ENCODE peak calls at places on chromosomes 16 and 17, in four cellular contexts. U is esophagus muscularis mucosa, C is upper lobe of left lung, H is A549. O is an unnamed sample.

GRCh38 chr16:72202014-72202413 is 30.1 kb upstream of the PMFBP1 start:
- DNase-seq in U (no peak), C (no peak), H (no peak), O (no peak)

GRCh38 chr16:12252616-12253015 is 276.1 kb downstream of the SNX29 start:
- DNase-seq in U (no peak), C (peak), H (no peak), O (no peak)

GRCh38 chr16:53549970-53550406 is 47.0 kb upstream of the AKTIP start:
- DNase-seq in U (no peak), C (no peak), H (peak), O (peak)

GRCh38 chr17:15377200-15377599 is 35.8 kb upstream of the TEKT3 start:
- DNase-seq in U (no peak), C (no peak), H (no peak), O (no peak)

GRCh38 chr16:87602005-87602790 is at the start of gene JPH3:
- DNase-seq in U (no peak), C (no peak), H (no peak), O (no peak)

GRCh38 chr17:71428897-71429296 is 691.9 kb upstream of the SOX9 start:
- DNase-seq in U (no peak), C (no peak), H (no peak), O (no peak)

GRCh38 chr17:17155568-17155967 is 50.6 kb downstream of the PLD6 start:
- DNase-seq in U (no peak), C (no peak), H (no peak), O (no peak)

GRCh38 chr16:47459603-47460002 is 1.3 kb downstream of the ITFG1 start:
- DNase-seq in U (no peak), C (no peak), H (no peak), O (no peak)

GRCh38 chr17:15171433-15172047 is 93.6 kb downstream of the PMP22 start:
- DNase-seq in U (peak), C (peak), H (peak), O (peak)

GRCh38 chr17:77836557-77837041 is 121.9 kb upstream of the TNRC6C start:
- DNase-seq in U (no peak), C (no peak), H (no peak), O (no peak)

GRCh38 chr16:85612191-85612800 is 826 bp upstream of the GSE1 start:
- DNase-seq in U (no peak), C (peak), H (peak), O (peak)
- TF ChIP-seq POLR2A in U (no peak), C (no peak), H (peak), O (no peak)

DNA sequence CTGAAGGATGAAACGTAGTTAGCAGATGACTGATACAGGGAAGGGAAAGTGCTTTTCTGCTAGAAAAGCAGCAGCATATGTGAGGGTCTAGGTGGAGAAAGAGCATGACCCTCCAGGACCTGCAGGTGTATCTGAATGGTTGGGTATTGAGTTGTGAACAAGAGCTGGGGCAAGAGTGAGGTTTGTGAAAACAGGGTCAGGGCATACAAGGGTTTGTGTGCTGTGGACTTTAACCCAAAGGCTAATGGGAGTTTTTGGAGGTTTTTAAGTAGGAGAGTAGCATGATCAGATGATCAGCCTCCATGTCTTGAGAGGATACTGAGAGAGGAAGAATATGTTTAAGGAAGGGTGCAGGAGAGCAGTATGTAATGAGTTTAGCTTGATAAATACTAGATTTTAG is 6.1 kb upstream of the CMTM1 start:
- DNase-seq in U (no peak), C (no peak), H (no peak), O (no peak)
- H3K4me3 ChIP-seq in U (no peak), C (no peak), H (no peak), O (no peak)

DNA sequence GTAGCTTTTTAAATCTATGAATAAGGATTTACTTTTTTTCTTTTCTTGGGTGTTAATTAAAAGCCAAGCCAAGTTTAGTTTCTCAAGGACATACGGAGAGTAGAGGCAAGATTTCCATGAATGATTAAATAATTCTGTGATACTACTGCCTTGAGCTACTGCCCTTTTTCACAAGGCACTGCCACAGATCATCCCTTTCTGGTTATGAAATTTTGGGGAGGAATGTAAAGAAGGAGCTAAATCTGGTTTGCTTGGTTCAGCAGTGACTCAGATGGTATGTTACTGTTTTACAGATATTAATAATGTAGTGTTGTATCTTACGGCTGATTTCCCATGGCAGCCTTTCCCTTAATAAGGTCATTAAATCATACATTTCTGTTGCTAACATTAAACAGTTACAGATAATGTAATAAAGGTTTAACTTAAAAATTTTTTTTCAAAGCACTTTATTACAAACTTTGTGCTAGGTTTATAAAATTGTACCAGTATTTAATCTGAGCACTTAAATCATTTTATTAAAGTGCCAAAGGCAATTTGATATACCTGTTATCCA is 2.6 kb downstream of the WSB1 start:
- DNase-seq in U (no peak), C (no peak), H (peak), O (no peak)
- TF ChIP-seq POLR2A in U (no peak), C (no peak), H (no peak), O (no peak)

DNA sequence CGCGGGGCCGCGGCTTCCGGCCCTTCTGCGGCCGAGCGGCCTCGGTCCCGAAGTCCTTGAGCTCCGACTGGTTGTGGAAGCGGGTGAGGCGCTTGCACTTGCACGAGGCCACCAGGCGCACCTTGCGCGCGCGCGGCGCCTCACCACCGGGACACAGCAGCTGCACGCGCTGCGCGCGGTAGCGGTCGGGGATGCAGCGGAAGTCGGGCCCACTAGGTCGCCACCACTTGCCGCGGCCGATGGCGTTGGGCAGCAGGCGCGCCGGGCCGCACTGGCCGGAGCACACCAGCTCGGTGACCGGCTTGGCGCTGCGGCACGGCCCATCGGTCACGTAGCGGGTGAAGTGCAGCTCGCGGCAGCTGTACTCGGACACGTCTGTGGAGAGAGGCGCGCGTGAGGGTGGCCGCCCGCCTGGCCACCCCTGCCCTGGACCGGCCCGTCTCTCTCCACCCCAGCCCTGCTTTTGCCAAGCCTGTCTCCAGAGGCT is 3.2 kb downstream of the SOST start:
- DNase-seq in U (no peak), C (peak), H (no peak), O (no peak)
- H3K4me3 ChIP-seq in U (peak), C (no peak), H (no peak), O (no peak)

GRCh38 chr16:30187971-30188561 is 4.7 kb downstream of the CORO1A start:
- DNase-seq in U (no peak), C (peak), H (no peak), O (no peak)
- TF ChIP-seq POLR2A in U (no peak), C (no peak), H (no peak), O (no peak)

DNA sequence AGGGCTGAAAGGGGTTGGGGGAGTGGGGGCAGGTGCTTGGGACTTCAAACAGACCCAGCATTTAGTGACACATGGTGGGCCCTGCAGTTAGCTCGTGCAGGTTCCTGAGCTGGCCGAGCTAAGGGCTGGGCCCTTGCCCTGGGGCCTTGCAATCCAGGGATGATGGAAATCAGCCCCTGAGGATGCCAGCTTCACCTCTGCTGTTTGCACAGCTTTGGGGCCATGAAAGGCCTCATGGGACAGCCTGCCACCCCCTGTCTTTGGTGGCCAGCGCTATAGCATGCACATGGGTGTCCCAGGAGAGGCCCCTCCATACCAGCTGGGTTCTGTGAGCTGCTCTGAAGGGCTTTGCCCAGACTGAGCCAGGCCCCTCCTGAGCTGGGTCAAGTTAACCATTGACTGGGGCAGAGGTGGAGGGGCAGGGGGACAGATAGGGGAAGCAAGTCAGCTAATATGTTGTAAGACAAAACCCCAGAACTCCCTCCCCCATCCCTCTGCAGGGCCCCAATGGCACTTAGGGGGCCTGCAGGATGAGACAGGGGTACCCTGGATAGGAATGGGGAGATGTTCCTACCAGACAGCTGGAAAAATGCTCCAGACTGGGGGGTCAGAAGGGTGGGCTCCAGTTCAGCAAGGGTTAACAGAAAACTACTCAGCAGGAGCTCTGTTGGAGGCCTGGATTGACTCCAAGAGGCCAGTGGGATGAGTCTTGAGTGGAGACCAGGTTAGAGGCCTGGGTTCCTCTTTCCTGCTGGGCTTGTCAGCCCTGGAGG is 679 bp downstream of the PRR15L start:
- DNase-seq in U (no peak), C (no peak), H (no peak), O (no peak)
- H3K4me3 ChIP-seq in U (no peak), C (no peak), H (peak), O (no peak)

DNA sequence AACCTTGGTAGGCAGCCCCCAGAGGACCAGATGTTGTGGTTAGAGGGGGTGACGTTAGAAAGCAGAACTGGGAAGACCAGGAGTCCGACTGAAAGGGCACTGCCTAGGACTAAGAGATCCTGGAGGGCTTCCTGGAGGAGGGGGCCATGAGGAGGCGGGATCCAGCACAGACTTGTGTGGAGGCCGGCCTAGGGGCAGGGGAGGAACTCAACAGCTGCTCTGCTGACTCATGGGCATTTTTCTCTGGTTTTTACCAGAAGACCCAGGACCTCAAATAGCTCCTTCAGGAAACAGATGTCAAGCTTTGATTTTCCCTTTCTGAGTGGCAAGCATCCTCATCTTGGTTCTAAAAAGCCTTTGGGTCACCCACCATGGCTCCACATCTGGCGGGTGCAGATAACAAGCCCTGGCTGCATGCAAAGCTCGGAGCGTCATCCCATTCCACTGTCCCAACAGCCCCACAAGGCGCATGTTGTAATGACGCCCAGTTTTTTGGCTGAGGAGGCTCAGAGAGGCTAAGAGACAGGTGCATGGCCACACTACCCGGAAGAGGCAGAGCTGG is 29.0 kb downstream of the IL21R start:
- DNase-seq in U (peak), C (no peak), H (no peak), O (no peak)
- TF ChIP-seq POLR2A in U (no peak), C (no peak), H (no peak), O (no peak)